ENCODE peak calls at places on chromosome 11, in eight cellular contexts. B is activated CD8-positive, alpha-beta memory T cell treated with anti-CD3 and anti-CD28 coated beads, Interleukin-2, amount 50 U/mL, for 48 hours; I is neural crest cell; H is NCI-H774; M is epithelial cell of esophagus; R is NCI-H1694 treated with DMSO at 0.1 percent for 48 hours; Q is psoas muscle; W is germinal center. L is an unnamed sample.

GRCh38 chr11:48054994-48055291 is 74.6 kb downstream of the PTPRJ start:
- DNase-seq in H (no peak), B (no peak), I (no peak), R (no peak), Q (no peak), W (no peak), M (no peak), L (no peak)

GRCh38 chr11:122002047-122002446 is 114.0 kb downstream of the BLID start:
- DNase-seq in R (no peak), M (no peak), W (no peak), B (no peak), H (no peak), I (no peak), Q (no peak), L (no peak)

GRCh38 chr11:22192642-22193347 is at the start of gene ANO5:
- DNase-seq in M (peak; percentile 8), H (peak; percentile 61), Q (peak; percentile 92), W (peak; percentile 2), I (peak; percentile 57), B (peak; percentile 44), R (peak; percentile 33), L (no peak)

GRCh38 chr11:75826463-75827220 is 11.6 kb downstream of the UVRAG start:
- DNase-seq in Q (no peak), R (no peak), H (no peak), I (no peak), M (no peak), B (no peak), W (no peak), L (no peak)

GRCh38 chr11:25981998-25982397 is 349.9 kb upstream of the ANO3 start:
- DNase-seq in Q (no peak), W (peak; percentile 24), B (no peak), H (no peak), R (peak; percentile 1), M (peak; percentile 73), I (peak; percentile 32), L (no peak)

GRCh38 chr11:2464451-2465165 is 19.8 kb downstream of the KCNQ1 start:
- DNase-seq in W (no peak), Q (no peak), H (no peak), I (no peak), R (no peak), B (peak; percentile 42), M (no peak), L (no peak)

GRCh38 chr11:86761978-86762377 is 38.4 kb upstream of the PRSS23 start:
- DNase-seq in H (no peak), R (no peak), W (no peak), I (no peak), Q (no peak), M (no peak), B (no peak), L (no peak)

GRCh38 chr11:77067776-77068460 is 1.1 kb downstream of the CAPN5 start:
- DNase-seq in M (no peak), Q (peak; percentile 44), W (no peak), H (no peak), I (no peak), B (no peak), R (no peak), L (no peak)

GRCh38 chr11:14687456-14687855 is 43.9 kb downstream of the PDE3B start:
- DNase-seq in Q (no peak), I (no peak), W (no peak), H (no peak), M (no peak), R (no peak), B (no peak), L (no peak)

GRCh38 chr11:102799656-102800339 is 1.8 kb upstream of the MMP1 start:
- DNase-seq in W (no peak), M (peak; percentile 14), Q (no peak), R (no peak), I (no peak), H (no peak), B (no peak), L (no peak)